ENCODE peak calls at places on chromosomes 2 and 18, in four cellular contexts. One of them, this sample, is unnamed.

GRCh38 chr2:47029737-47030524 is 114.3 kb upstream of the MCFD2 start:
- DNase-seq in esophagus squamous epithelium: no peak
- DNase-seq in lower lobe of right lung: no peak
- DNase-seq in CD8-positive, alpha-beta T cell: no peak
- DNase-seq in this sample: no peak

GRCh38 chr2:29452036-29452435 is 336.8 kb downstream of the CLIP4 start:
- DNase-seq in esophagus squamous epithelium: no peak
- DNase-seq in lower lobe of right lung: no peak
- DNase-seq in CD8-positive, alpha-beta T cell: no peak
- DNase-seq in this sample: no peak

GRCh38 chr18:23883277-23883790 is 131.2 kb upstream of the TTC39C start:
- DNase-seq in esophagus squamous epithelium: no peak
- DNase-seq in lower lobe of right lung: no peak
- DNase-seq in CD8-positive, alpha-beta T cell: no peak
- DNase-seq in this sample: no peak

GRCh38 chr18:70219688-70220087 is 14.2 kb upstream of the RTTN start:
- DNase-seq in esophagus squamous epithelium: no peak
- DNase-seq in lower lobe of right lung: no peak
- DNase-seq in CD8-positive, alpha-beta T cell: no peak
- DNase-seq in this sample: no peak

GRCh38 chr2:35548171-35548570 is 807.4 kb upstream of the CRIM1 start:
- DNase-seq in esophagus squamous epithelium: no peak
- DNase-seq in lower lobe of right lung: no peak
- DNase-seq in CD8-positive, alpha-beta T cell: no peak
- DNase-seq in this sample: no peak

GRCh38 chr2:240568678-240569522 is 616 bp downstream of the RNPEPL1 start:
- DNase-seq in esophagus squamous epithelium: no peak
- DNase-seq in lower lobe of right lung: peak; percentile 83
- DNase-seq in CD8-positive, alpha-beta T cell: peak; percentile 52
- DNase-seq in this sample: peak; percentile 91

GRCh38 chr2:86383844-86384243 is 46.4 kb upstream of the REEP1 start:
- DNase-seq in esophagus squamous epithelium: no peak
- DNase-seq in lower lobe of right lung: no peak
- DNase-seq in CD8-positive, alpha-beta T cell: no peak
- DNase-seq in this sample: no peak

GRCh38 chr2:158321264-158321663 is 135.3 kb downstream of the CCDC148 start:
- DNase-seq in esophagus squamous epithelium: no peak
- DNase-seq in lower lobe of right lung: no peak
- DNase-seq in CD8-positive, alpha-beta T cell: no peak
- DNase-seq in this sample: no peak

GRCh38 chr18:61546598-61546997 is 213.4 kb downstream of the CDH20 start:
- DNase-seq in esophagus squamous epithelium: no peak
- DNase-seq in lower lobe of right lung: no peak
- DNase-seq in CD8-positive, alpha-beta T cell: no peak
- DNase-seq in this sample: no peak

GRCh38 chr2:128664499-128664971 is 345.9 kb upstream of the HS6ST1 start:
- DNase-seq in esophagus squamous epithelium: no peak
- DNase-seq in lower lobe of right lung: no peak
- DNase-seq in CD8-positive, alpha-beta T cell: peak; percentile 25
- DNase-seq in this sample: no peak

GRCh38 chr2:43293744-43294695 is 67.6 kb upstream of the ZFP36L2 start:
- DNase-seq in esophagus squamous epithelium: no peak
- DNase-seq in lower lobe of right lung: no peak
- DNase-seq in CD8-positive, alpha-beta T cell: peak; percentile 48
- DNase-seq in this sample: no peak

GRCh38 chr2:130848518-130849210 is 11.9 kb downstream of the ARHGEF4 start:
- DNase-seq in esophagus squamous epithelium: no peak
- DNase-seq in lower lobe of right lung: no peak
- DNase-seq in CD8-positive, alpha-beta T cell: no peak
- DNase-seq in this sample: no peak

GRCh38 chr18:22559414-22560282 is 141.9 kb upstream of the CTAGE1 start:
- DNase-seq in esophagus squamous epithelium: no peak
- DNase-seq in lower lobe of right lung: peak; percentile 73
- DNase-seq in CD8-positive, alpha-beta T cell: peak; percentile 50
- DNase-seq in this sample: peak; percentile 85

GRCh38 chr18:22723741-22724140 is 209.4 kb upstream of the RBBP8 start:
- DNase-seq in esophagus squamous epithelium: no peak
- DNase-seq in lower lobe of right lung: no peak
- DNase-seq in CD8-positive, alpha-beta T cell: no peak
- DNase-seq in this sample: no peak

GRCh38 chr2:217804338-217804737 is 198.5 kb downstream of the TNS1 start:
- DNase-seq in esophagus squamous epithelium: no peak
- DNase-seq in lower lobe of right lung: no peak
- DNase-seq in CD8-positive, alpha-beta T cell: no peak
- DNase-seq in this sample: no peak

GRCh38 chr2:44746856-44747612 is 194.5 kb upstream of the SIX3 start:
- DNase-seq in esophagus squamous epithelium: no peak
- DNase-seq in lower lobe of right lung: no peak
- DNase-seq in CD8-positive, alpha-beta T cell: no peak
- DNase-seq in this sample: no peak

GRCh38 chr2:121007490-121007853 is 271.8 kb downstream of the GLI2 start:
- DNase-seq in esophagus squamous epithelium: no peak
- DNase-seq in lower lobe of right lung: no peak
- DNase-seq in CD8-positive, alpha-beta T cell: no peak
- DNase-seq in this sample: no peak

GRCh38 chr2:102141915-102142828 is at the start of gene IL1R1:
- DNase-seq in esophagus squamous epithelium: no peak
- DNase-seq in lower lobe of right lung: peak; percentile 89
- DNase-seq in CD8-positive, alpha-beta T cell: no peak
- DNase-seq in this sample: peak; percentile 96

GRCh38 chr18:26479686-26480079 is 68.7 kb downstream of the KCTD1 start:
- DNase-seq in esophagus squamous epithelium: no peak
- DNase-seq in lower lobe of right lung: no peak
- DNase-seq in CD8-positive, alpha-beta T cell: no peak
- DNase-seq in this sample: no peak

GRCh38 chr2:71724793-71725192 is 271.4 kb downstream of the DYSF start:
- DNase-seq in esophagus squamous epithelium: no peak
- DNase-seq in lower lobe of right lung: no peak
- DNase-seq in CD8-positive, alpha-beta T cell: no peak
- DNase-seq in this sample: no peak

GRCh38 chr18:76923485-76924085 is 101.2 kb downstream of the ZNF236 start:
- DNase-seq in esophagus squamous epithelium: no peak
- DNase-seq in lower lobe of right lung: no peak
- DNase-seq in CD8-positive, alpha-beta T cell: no peak
- DNase-seq in this sample: no peak

GRCh38 chr2:145190031-145190703 is 670.2 kb upstream of the ZEB2 start:
- DNase-seq in esophagus squamous epithelium: no peak
- DNase-seq in lower lobe of right lung: no peak
- DNase-seq in CD8-positive, alpha-beta T cell: no peak
- DNase-seq in this sample: no peak

GRCh38 chr2:109493176-109493935 is 120.4 kb downstream of the SEPTIN10 start:
- DNase-seq in esophagus squamous epithelium: no peak
- DNase-seq in lower lobe of right lung: no peak
- DNase-seq in CD8-positive, alpha-beta T cell: no peak
- DNase-seq in this sample: no peak

GRCh38 chr2:139526781-139527180 is 746.6 kb upstream of the NXPH2 start:
- DNase-seq in esophagus squamous epithelium: no peak
- DNase-seq in lower lobe of right lung: no peak
- DNase-seq in CD8-positive, alpha-beta T cell: no peak
- DNase-seq in this sample: no peak

GRCh38 chr2:215355801-215356200 is 43.9 kb downstream of the ATIC start:
- DNase-seq in esophagus squamous epithelium: no peak
- DNase-seq in lower lobe of right lung: no peak
- DNase-seq in CD8-positive, alpha-beta T cell: no peak
- DNase-seq in this sample: no peak

GRCh38 chr2:40242315-40242714 is 209.6 kb downstream of the SLC8A1 start:
- DNase-seq in esophagus squamous epithelium: no peak
- DNase-seq in lower lobe of right lung: no peak
- DNase-seq in CD8-positive, alpha-beta T cell: no peak
- DNase-seq in this sample: no peak
- TF ChIP-seq CTCF in esophagus squamous epithelium: no peak
- TF ChIP-seq CTCF in lower lobe of right lung: no peak
- TF ChIP-seq CTCF in CD8-positive, alpha-beta T cell: no peak
- TF ChIP-seq CTCF in this sample: no peak

GRCh38 chr2:238497610-238498005 is 70.9 kb downstream of the ASB1 start:
- DNase-seq in esophagus squamous epithelium: no peak
- DNase-seq in lower lobe of right lung: no peak
- DNase-seq in CD8-positive, alpha-beta T cell: no peak
- DNase-seq in this sample: no peak
- H3K27me3 ChIP-seq in esophagus squamous epithelium: no peaks in the 10 kb centered on the region
- H3K27me3 ChIP-seq in lower lobe of right lung: no peaks in the 10 kb centered on the region
- H3K27me3 ChIP-seq in CD8-positive, alpha-beta T cell: no peaks in the 10 kb centered on the region
- H3K27me3 ChIP-seq in this sample: no peaks in the 10 kb centered on the region

GRCh38 chr2:235116885-235117492 is 165.2 kb downstream of the SH3BP4 start:
- DNase-seq in esophagus squamous epithelium: no peak
- DNase-seq in lower lobe of right lung: no peak
- DNase-seq in CD8-positive, alpha-beta T cell: no peak
- DNase-seq in this sample: no peak

GRCh38 chr2:235112365-235112764 is 160.5 kb downstream of the SH3BP4 start:
- DNase-seq in esophagus squamous epithelium: no peak
- DNase-seq in lower lobe of right lung: no peak
- DNase-seq in CD8-positive, alpha-beta T cell: no peak
- DNase-seq in this sample: no peak

GRCh38 chr2:235113854-235114253 is 162.0 kb downstream of the SH3BP4 start:
- DNase-seq in esophagus squamous epithelium: no peak
- DNase-seq in lower lobe of right lung: no peak
- DNase-seq in CD8-positive, alpha-beta T cell: no peak
- DNase-seq in this sample: no peak
- H3K4me3 ChIP-seq in esophagus squamous epithelium: no peak overlapping the region
- H3K4me3 ChIP-seq in lower lobe of right lung: no peak overlapping the region
- H3K4me3 ChIP-seq in CD8-positive, alpha-beta T cell: no peak overlapping the region
- H3K4me3 ChIP-seq in this sample: no peak overlapping the region

GRCh38 chr2:143171817-143172216 is 42.6 kb downstream of the ARHGAP15 start:
- DNase-seq in esophagus squamous epithelium: no peak
- DNase-seq in lower lobe of right lung: no peak
- DNase-seq in CD8-positive, alpha-beta T cell: no peak
- DNase-seq in this sample: no peak
- TF ChIP-seq CTCF in esophagus squamous epithelium: no peak
- TF ChIP-seq CTCF in lower lobe of right lung: peak; percentile 26
- TF ChIP-seq CTCF in CD8-positive, alpha-beta T cell: no peak
- TF ChIP-seq CTCF in this sample: peak; percentile 32

DNA sequence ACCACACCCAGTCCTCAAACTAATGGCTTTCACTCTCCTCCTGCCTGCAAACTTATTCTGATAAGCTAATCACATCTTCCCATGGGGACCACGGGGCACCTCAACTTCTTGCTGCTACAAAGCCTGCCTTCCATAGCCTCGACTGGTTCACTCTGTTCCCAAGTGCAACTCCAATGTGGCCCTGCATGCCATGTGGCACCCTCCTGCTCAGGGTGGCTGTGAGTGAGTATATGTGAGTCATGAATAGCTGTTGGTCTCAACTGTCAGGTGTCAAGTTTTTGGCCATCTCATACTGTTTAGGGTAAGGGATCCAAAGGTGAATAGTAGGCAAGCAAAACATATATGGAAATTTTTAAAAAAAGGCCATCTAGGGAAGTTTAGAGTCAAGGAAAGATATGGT is 276.1 kb upstream of the DCC start:
- DNase-seq in esophagus squamous epithelium: no peak
- DNase-seq in lower lobe of right lung: no peak
- DNase-seq in CD8-positive, alpha-beta T cell: no peak
- DNase-seq in this sample: no peak
- H3K27me3 ChIP-seq in esophagus squamous epithelium: no peaks in the 10 kb centered on the region
- H3K27me3 ChIP-seq in lower lobe of right lung: no peaks in the 10 kb centered on the region
- H3K27me3 ChIP-seq in CD8-positive, alpha-beta T cell: no peaks in the 10 kb centered on the region
- H3K27me3 ChIP-seq in this sample: no peaks in the 10 kb centered on the region